ENCODE peak calls at places on chromosomes 5 and 9, in four cellular contexts. One of them, this sample, is unnamed.

GRCh38 chr5:171573021-171573420 is 153.6 kb downstream of the FGF18 start:
- DNase-seq in lower lobe of right lung: no peak
- DNase-seq in erythroblast: no peak
- DNase-seq in tibial nerve: no peak
- DNase-seq in this sample: no peak

GRCh38 chr9:7760014-7760415 is 39.6 kb downstream of the DMAC1 start:
- DNase-seq in lower lobe of right lung: no peak
- DNase-seq in erythroblast: no peak
- DNase-seq in tibial nerve: no peak
- DNase-seq in this sample: peak

GRCh38 chr5:9716838-9717281 is 86.7 kb upstream of the TAS2R1 start:
- DNase-seq in lower lobe of right lung: no peak
- DNase-seq in erythroblast: no peak
- DNase-seq in tibial nerve: no peak
- DNase-seq in this sample: no peak

GRCh38 chr9:103997861-103998370 is 96.2 kb upstream of the SMC2 start:
- DNase-seq in lower lobe of right lung: no peak
- DNase-seq in erythroblast: no peak
- DNase-seq in tibial nerve: no peak
- DNase-seq in this sample: no peak

GRCh38 chr5:35229076-35230042 is 928 bp downstream of the PRLR start:
- DNase-seq in lower lobe of right lung: peak
- DNase-seq in erythroblast: no peak
- DNase-seq in tibial nerve: no peak
- DNase-seq in this sample: peak

GRCh38 chr5:170112876-170113516 is 7.3 kb downstream of the FOXI1 start:
- DNase-seq in lower lobe of right lung: no peak
- DNase-seq in erythroblast: no peak
- DNase-seq in tibial nerve: no peak
- DNase-seq in this sample: no peak

GRCh38 chr5:149912226-149912864 is 32.2 kb downstream of the PDE6A start:
- DNase-seq in lower lobe of right lung: no peak
- DNase-seq in erythroblast: peak
- DNase-seq in tibial nerve: no peak
- DNase-seq in this sample: no peak

GRCh38 chr5:149072376-149072775 is 9.5 kb upstream of the SH3TC2 start:
- DNase-seq in lower lobe of right lung: no peak
- DNase-seq in erythroblast: no peak
- DNase-seq in tibial nerve: no peak
- DNase-seq in this sample: no peak

GRCh38 chr5:109986726-109987125 is 297.0 kb downstream of the MAN2A1 start:
- DNase-seq in lower lobe of right lung: no peak
- DNase-seq in erythroblast: no peak
- DNase-seq in tibial nerve: no peak
- DNase-seq in this sample: no peak

GRCh38 chr5:68033961-68034581 is 181.5 kb upstream of the PIK3R1 start:
- DNase-seq in lower lobe of right lung: peak
- DNase-seq in erythroblast: no peak
- DNase-seq in tibial nerve: no peak
- DNase-seq in this sample: no peak

GRCh38 chr9:20512636-20513035 is 109.7 kb downstream of the MLLT3 start:
- DNase-seq in lower lobe of right lung: no peak
- DNase-seq in erythroblast: no peak
- DNase-seq in tibial nerve: no peak
- DNase-seq in this sample: no peak

GRCh38 chr9:111843971-111844370 is 49.2 kb upstream of the SHOC1 start:
- DNase-seq in lower lobe of right lung: no peak
- DNase-seq in erythroblast: no peak
- DNase-seq in tibial nerve: no peak
- DNase-seq in this sample: peak

GRCh38 chr9:135100241-135101067 is 13.0 kb downstream of the OLFM1 start:
- DNase-seq in lower lobe of right lung: no peak
- DNase-seq in erythroblast: no peak
- DNase-seq in tibial nerve: no peak
- DNase-seq in this sample: no peak

GRCh38 chr5:136070486-136071285 is 41.9 kb downstream of the TGFBI start:
- DNase-seq in lower lobe of right lung: no peak
- DNase-seq in erythroblast: no peak
- DNase-seq in tibial nerve: no peak
- DNase-seq in this sample: no peak